ENCODE peak calls at places on chromosome 19, in six cellular contexts. One of them, this sample, is unnamed.

GRCh38 chr19:33798701-33799111 is 2.0 kb downstream of the KCTD15 start:
- DNase-seq in HEK293T: no peak
- DNase-seq in breast epithelium: no peak
- DNase-seq in NT2/D1: no peak
- DNase-seq in NCI-H1092 treated with DMSO at 0.1 percent for 48 hours: no peak
- DNase-seq in activated CD8-positive, alpha-beta memory T cell treated with anti-CD3 and anti-CD28 coated beads for 4 hours: no peak
- DNase-seq in this sample: peak

GRCh38 chr19:49890349-49891311 is 6.1 kb downstream of the IL4I1 start:
- DNase-seq in HEK293T: peak
- DNase-seq in breast epithelium: no peak
- DNase-seq in NT2/D1: no peak
- DNase-seq in NCI-H1092 treated with DMSO at 0.1 percent for 48 hours: peak
- DNase-seq in activated CD8-positive, alpha-beta memory T cell treated with anti-CD3 and anti-CD28 coated beads for 4 hours: peak
- DNase-seq in this sample: no peak

GRCh38 chr19:14147797-14148605 is 11.6 kb upstream of the ASF1B start:
- DNase-seq in HEK293T: peak
- DNase-seq in breast epithelium: peak
- DNase-seq in NT2/D1: peak
- DNase-seq in NCI-H1092 treated with DMSO at 0.1 percent for 48 hours: peak
- DNase-seq in activated CD8-positive, alpha-beta memory T cell treated with anti-CD3 and anti-CD28 coated beads for 4 hours: no peak
- DNase-seq in this sample: peak

GRCh38 chr19:45428385-45429231 is 4.9 kb upstream of the ERCC1 start:
- DNase-seq in HEK293T: peak
- DNase-seq in breast epithelium: no peak
- DNase-seq in NT2/D1: no peak
- DNase-seq in NCI-H1092 treated with DMSO at 0.1 percent for 48 hours: no peak
- DNase-seq in activated CD8-positive, alpha-beta memory T cell treated with anti-CD3 and anti-CD28 coated beads for 4 hours: no peak
- DNase-seq in this sample: peak

GRCh38 chr19:43906774-43907173 is 28.3 kb downstream of the ZNF45 start:
- DNase-seq in HEK293T: no peak
- DNase-seq in breast epithelium: no peak
- DNase-seq in NT2/D1: no peak
- DNase-seq in NCI-H1092 treated with DMSO at 0.1 percent for 48 hours: no peak
- DNase-seq in activated CD8-positive, alpha-beta memory T cell treated with anti-CD3 and anti-CD28 coated beads for 4 hours: no peak
- DNase-seq in this sample: no peak

GRCh38 chr19:55443045-55443823 is at the start of gene SHISA7:
- DNase-seq in HEK293T: no peak
- DNase-seq in breast epithelium: no peak
- DNase-seq in NT2/D1: no peak
- DNase-seq in NCI-H1092 treated with DMSO at 0.1 percent for 48 hours: peak
- DNase-seq in activated CD8-positive, alpha-beta memory T cell treated with anti-CD3 and anti-CD28 coated beads for 4 hours: no peak
- DNase-seq in this sample: no peak

GRCh38 chr19:30593975-30594925 is 222.1 kb downstream of the ZNF536 start:
- DNase-seq in HEK293T: no peak
- DNase-seq in breast epithelium: no peak
- DNase-seq in NT2/D1: no peak
- DNase-seq in NCI-H1092 treated with DMSO at 0.1 percent for 48 hours: no peak
- DNase-seq in activated CD8-positive, alpha-beta memory T cell treated with anti-CD3 and anti-CD28 coated beads for 4 hours: no peak
- DNase-seq in this sample: no peak

GRCh38 chr19:628168-628567 is 5.2 kb downstream of the POLRMT start:
- DNase-seq in HEK293T: no peak
- DNase-seq in breast epithelium: no peak
- DNase-seq in NT2/D1: no peak
- DNase-seq in NCI-H1092 treated with DMSO at 0.1 percent for 48 hours: no peak
- DNase-seq in activated CD8-positive, alpha-beta memory T cell treated with anti-CD3 and anti-CD28 coated beads for 4 hours: no peak
- DNase-seq in this sample: no peak

GRCh38 chr19:17405250-17406038 is at the start of gene BST2:
- DNase-seq in HEK293T: peak
- DNase-seq in breast epithelium: peak
- DNase-seq in NT2/D1: no peak
- DNase-seq in NCI-H1092 treated with DMSO at 0.1 percent for 48 hours: no peak
- DNase-seq in activated CD8-positive, alpha-beta memory T cell treated with anti-CD3 and anti-CD28 coated beads for 4 hours: no peak
- DNase-seq in this sample: no peak

GRCh38 chr19:15402411-15403150 is 16.2 kb downstream of the AKAP8L start:
- DNase-seq in HEK293T: no peak
- DNase-seq in breast epithelium: no peak
- DNase-seq in NT2/D1: no peak
- DNase-seq in NCI-H1092 treated with DMSO at 0.1 percent for 48 hours: no peak
- DNase-seq in activated CD8-positive, alpha-beta memory T cell treated with anti-CD3 and anti-CD28 coated beads for 4 hours: no peak
- DNase-seq in this sample: no peak

GRCh38 chr19:36245210-36246005 is 30.5 kb downstream of the ZNF146 start:
- DNase-seq in HEK293T: no peak
- DNase-seq in breast epithelium: no peak
- DNase-seq in NT2/D1: peak
- DNase-seq in NCI-H1092 treated with DMSO at 0.1 percent for 48 hours: peak
- DNase-seq in activated CD8-positive, alpha-beta memory T cell treated with anti-CD3 and anti-CD28 coated beads for 4 hours: no peak
- DNase-seq in this sample: no peak

GRCh38 chr19:51365211-51366049 is 758 bp downstream of the ETFB start:
- DNase-seq in HEK293T: no peak
- DNase-seq in breast epithelium: no peak
- DNase-seq in NT2/D1: no peak
- DNase-seq in NCI-H1092 treated with DMSO at 0.1 percent for 48 hours: peak
- DNase-seq in activated CD8-positive, alpha-beta memory T cell treated with anti-CD3 and anti-CD28 coated beads for 4 hours: no peak
- DNase-seq in this sample: no peak

GRCh38 chr19:33409906-33410685 is 36.6 kb downstream of the CEBPG start:
- DNase-seq in HEK293T: no peak
- DNase-seq in breast epithelium: no peak
- DNase-seq in NT2/D1: no peak
- DNase-seq in NCI-H1092 treated with DMSO at 0.1 percent for 48 hours: no peak
- DNase-seq in activated CD8-positive, alpha-beta memory T cell treated with anti-CD3 and anti-CD28 coated beads for 4 hours: no peak
- DNase-seq in this sample: no peak

GRCh38 chr19:31378404-31378803 is 29.2 kb upstream of the TSHZ3 start:
- DNase-seq in HEK293T: no peak
- DNase-seq in breast epithelium: no peak
- DNase-seq in NT2/D1: no peak
- DNase-seq in NCI-H1092 treated with DMSO at 0.1 percent for 48 hours: no peak
- DNase-seq in activated CD8-positive, alpha-beta memory T cell treated with anti-CD3 and anti-CD28 coated beads for 4 hours: no peak
- DNase-seq in this sample: peak

GRCh38 chr19:56110515-56111448 is 10.3 kb downstream of the ZNF787 start:
- DNase-seq in HEK293T: no peak
- DNase-seq in breast epithelium: no peak
- DNase-seq in NT2/D1: no peak
- DNase-seq in NCI-H1092 treated with DMSO at 0.1 percent for 48 hours: no peak
- DNase-seq in activated CD8-positive, alpha-beta memory T cell treated with anti-CD3 and anti-CD28 coated beads for 4 hours: no peak
- DNase-seq in this sample: no peak

GRCh38 chr19:6767357-6768235 is at the start of gene SH2D3A:
- DNase-seq in HEK293T: peak
- DNase-seq in breast epithelium: peak
- DNase-seq in NT2/D1: peak
- DNase-seq in NCI-H1092 treated with DMSO at 0.1 percent for 48 hours: no peak
- DNase-seq in activated CD8-positive, alpha-beta memory T cell treated with anti-CD3 and anti-CD28 coated beads for 4 hours: peak
- DNase-seq in this sample: peak

GRCh38 chr19:12796146-12797071 is 5.1 kb downstream of the JUNB start:
- DNase-seq in HEK293T: peak
- DNase-seq in breast epithelium: peak
- DNase-seq in NT2/D1: peak
- DNase-seq in NCI-H1092 treated with DMSO at 0.1 percent for 48 hours: peak
- DNase-seq in activated CD8-positive, alpha-beta memory T cell treated with anti-CD3 and anti-CD28 coated beads for 4 hours: no peak
- DNase-seq in this sample: peak

GRCh38 chr19:58154287-58154678 is 3.7 kb upstream of the ZNF329 start:
- DNase-seq in HEK293T: no peak
- DNase-seq in breast epithelium: peak
- DNase-seq in NT2/D1: peak
- DNase-seq in NCI-H1092 treated with DMSO at 0.1 percent for 48 hours: no peak
- DNase-seq in activated CD8-positive, alpha-beta memory T cell treated with anti-CD3 and anti-CD28 coated beads for 4 hours: no peak
- DNase-seq in this sample: peak

GRCh38 chr19:49861127-49861526 is 6.2 kb downstream of the PNKP start:
- DNase-seq in HEK293T: peak
- DNase-seq in breast epithelium: no peak
- DNase-seq in NT2/D1: no peak
- DNase-seq in NCI-H1092 treated with DMSO at 0.1 percent for 48 hours: no peak
- DNase-seq in activated CD8-positive, alpha-beta memory T cell treated with anti-CD3 and anti-CD28 coated beads for 4 hours: no peak
- DNase-seq in this sample: no peak

This sample was measured in foreskin melanocyte.